ENCODE peak calls at places on chromosomes 12 and 14, in six cellular contexts. J is breast epithelium; B is esophagus muscularis mucosa; V is esophagus squamous epithelium; D is cardiac muscle cell; Z is CD8-positive, alpha-beta T cell. S is an unnamed sample. For H3K36me3, the result is how much of the 10 kb centered on the place peaks cover.

GRCh38 chr12:5568325-5568981 is 136.5 kb downstream of the NTF3 start:
- DNase-seq in J (no peak), B (no peak), V (no peak), D (no peak), Z (no peak), S (no peak)

GRCh38 chr12:27619308-27619707 is 76.9 kb upstream of the REP15 start:
- DNase-seq in J (no peak), B (no peak), V (no peak), D (peak), Z (no peak), S (no peak)

GRCh38 chr14:77707355-77707723 is 484 bp downstream of the ALKBH1 start:
- DNase-seq in J (no peak), B (no peak), V (no peak), D (peak), Z (peak), S (no peak)

GRCh38 chr14:42224053-42224888 is 617.6 kb downstream of the LRFN5 start:
- DNase-seq in J (no peak), B (no peak), V (no peak), D (peak), Z (no peak), S (no peak)

GRCh38 chr12:57185403-57185802 is 31.2 kb upstream of the NXPH4 start:
- DNase-seq in J (no peak), B (no peak), V (no peak), D (no peak), Z (no peak), S (no peak)

GRCh38 chr14:91997492-91997891 is 42.4 kb downstream of the TRIP11 start:
- DNase-seq in J (no peak), B (no peak), V (no peak), D (no peak), Z (no peak), S (no peak)

GRCh38 chr14:65170768-65171251 is 68.5 kb upstream of the MAX start:
- DNase-seq in J (no peak), B (no peak), V (no peak), D (peak), Z (peak), S (no peak)

GRCh38 chr14:68638817-68639517 is 153.9 kb downstream of the ZFP36L1 start:
- DNase-seq in J (no peak), B (peak), V (no peak), D (peak), Z (no peak), S (peak)

GRCh38 chr12:56522486-56523193 is 1.0 kb downstream of the RBMS2 start:
- DNase-seq in J (no peak), B (no peak), V (no peak), D (peak), Z (no peak), S (no peak)

GRCh38 chr14:90519262-90519920 is 122.6 kb downstream of the CALM1 start:
- DNase-seq in J (no peak), B (no peak), V (no peak), D (no peak), Z (no peak), S (no peak)

DNA sequence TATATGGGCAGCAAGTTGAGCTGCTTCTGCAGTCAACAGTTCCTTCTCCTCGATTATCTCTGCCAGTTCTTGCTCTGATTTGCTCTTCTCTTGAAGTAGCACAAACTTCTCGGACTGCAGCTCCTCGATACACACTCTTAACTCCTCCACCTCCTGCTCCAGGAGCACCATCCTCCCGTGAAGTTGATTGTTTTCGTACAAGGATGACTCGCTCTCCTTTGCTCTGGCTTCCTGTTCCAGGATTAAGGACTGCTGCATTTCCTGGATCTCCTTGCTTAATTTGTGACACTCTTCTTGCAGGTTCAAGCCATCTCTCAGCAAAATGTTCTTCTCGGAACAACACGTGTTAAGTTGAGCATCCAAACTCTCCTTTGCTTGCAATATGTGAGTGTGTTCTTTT is 56.2 kb upstream of the VPS33A start:
- DNase-seq in J (no peak), B (no peak), V (no peak), D (peak), Z (no peak), S (no peak)
- H3K36me3 ChIP-seq in J (under half), B (half or more), V (half or more), D (under half), Z (under half), S (under half)

GRCh38 chr14:23528555-23528954 is 23.0 kb downstream of the ZFHX2 start:
- DNase-seq in J (no peak), B (no peak), V (no peak), D (no peak), Z (no peak), S (no peak)
- TF ChIP-seq CTCF in J (no peak), B (no peak), V (no peak), D (peak), Z (no peak), S (no peak)

DNA sequence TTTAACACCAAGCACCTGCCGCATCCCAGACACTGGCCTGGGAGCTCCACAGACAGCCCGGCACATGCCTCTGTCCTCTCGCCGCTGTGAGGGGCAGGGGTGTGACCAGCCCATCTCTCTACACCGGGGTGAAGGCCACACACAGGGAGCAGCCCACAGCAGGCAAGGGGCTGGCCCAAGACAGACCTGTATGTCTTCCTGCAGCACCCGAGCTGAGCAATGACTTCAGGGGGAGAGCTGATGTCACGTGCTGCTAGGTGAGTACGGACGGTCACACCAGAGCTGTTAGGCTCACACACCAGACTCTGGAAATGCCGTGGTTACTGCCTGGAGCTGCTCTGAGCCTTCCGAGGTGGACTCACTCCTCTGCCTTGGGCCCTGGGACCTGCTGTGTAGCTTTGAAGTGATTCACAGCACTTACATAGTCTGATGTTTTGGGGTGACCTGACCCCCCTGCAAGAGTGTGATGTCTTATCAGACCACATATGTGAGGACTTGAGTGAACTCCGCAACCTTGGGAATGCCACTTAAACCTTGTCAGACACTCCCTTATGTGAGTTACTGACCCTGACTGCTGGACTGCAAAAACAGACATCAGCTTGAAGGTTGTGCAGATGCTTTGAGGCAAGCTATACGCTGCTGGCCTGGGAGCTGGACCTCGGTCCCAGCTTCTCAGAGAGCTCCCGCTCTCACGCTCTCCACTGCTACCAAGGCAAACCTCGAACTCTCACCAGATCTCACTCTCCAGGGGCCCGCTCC is 1.8 kb downstream of the XRCC3 start:
- DNase-seq in J (no peak), B (no peak), V (no peak), D (no peak), Z (no peak), S (no peak)
- H3K4me3 ChIP-seq in J (no peak), B (no peak), V (no peak), D (no peak), Z (no peak), S (no peak)

DNA sequence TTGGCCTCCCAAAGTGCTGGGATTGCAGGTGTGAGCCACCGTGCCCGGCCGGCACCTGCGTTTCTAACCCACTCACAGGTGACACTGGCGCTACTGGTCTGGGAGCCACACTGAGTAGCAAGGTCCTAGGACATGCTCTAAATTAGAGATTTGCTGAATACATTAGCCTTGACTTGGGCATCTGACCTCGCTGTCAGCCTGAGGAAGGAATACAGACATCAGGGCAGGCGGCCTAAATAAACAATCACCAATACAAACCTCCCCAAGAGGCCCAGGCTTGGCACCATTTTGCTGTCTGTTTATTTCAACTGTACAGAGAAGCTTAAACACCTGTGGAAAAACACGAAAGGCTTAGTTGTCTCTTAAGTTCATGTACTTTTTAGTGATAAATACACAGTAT is 27.5 kb downstream of the P2RX4 start:
- DNase-seq in J (no peak), B (no peak), V (no peak), D (no peak), Z (no peak), S (no peak)
- H3K36me3 ChIP-seq in J (under half), B (under half), V (half or more), D (under half), Z (under half), S (under half)

GRCh38 chr14:22884721-22885523 is 1.9 kb downstream of the REM2 start:
- DNase-seq in J (no peak), B (no peak), V (no peak), D (no peak), Z (no peak), S (no peak)

GRCh38 chr14:22885975-22886374 is 3.0 kb downstream of the REM2 start:
- DNase-seq in J (no peak), B (no peak), V (no peak), D (no peak), Z (no peak), S (no peak)

GRCh38 chr14:22887260-22887989 is 4.4 kb downstream of the REM2 start:
- DNase-seq in J (no peak), B (no peak), V (no peak), D (peak), Z (no peak), S (no peak)

GRCh38 chr14:22887990-22888378 is 5.0 kb downstream of the REM2 start:
- DNase-seq in J (no peak), B (no peak), V (no peak), D (no peak), Z (no peak), S (no peak)

DNA sequence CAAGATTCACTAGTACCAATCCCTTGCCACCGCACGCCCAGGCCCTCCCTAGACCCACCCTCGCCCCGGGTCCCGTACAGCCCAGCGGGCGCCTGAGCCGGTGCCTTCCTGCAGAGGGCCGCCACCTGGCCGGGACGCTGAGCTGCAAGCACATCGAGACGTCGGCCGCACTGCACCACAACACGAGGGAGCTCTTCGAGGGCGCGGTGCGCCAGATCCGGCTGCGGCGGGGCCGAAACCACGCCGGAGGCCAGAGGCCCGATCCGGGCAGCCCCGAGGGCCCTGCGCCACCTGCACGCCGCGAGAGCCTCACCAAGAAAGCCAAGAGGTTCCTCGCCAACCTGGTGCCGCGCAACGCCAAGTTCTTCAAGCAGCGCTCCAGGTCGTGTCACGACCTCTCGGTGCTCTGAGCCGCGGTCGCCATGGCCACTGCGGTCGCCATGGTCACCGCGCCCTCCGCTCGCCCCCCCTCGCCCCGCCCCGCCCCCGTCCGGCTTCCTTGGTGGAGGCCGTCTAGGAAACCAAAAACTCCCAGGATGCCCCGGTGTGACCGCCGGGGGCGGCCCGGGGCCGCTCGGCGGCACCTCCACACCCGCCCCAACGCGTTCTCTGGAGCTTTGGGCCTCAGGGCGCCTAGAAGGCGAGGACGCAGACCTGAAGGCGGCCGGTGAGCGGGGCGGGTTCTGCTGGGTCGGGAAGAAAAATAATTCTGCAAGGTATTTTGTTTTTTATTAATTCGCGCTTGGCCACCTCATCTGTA is 3.7 kb downstream of the REM2 start:
- DNase-seq in J (peak), B (no peak), V (no peak), D (peak), Z (peak), S (no peak)
- TF ChIP-seq CTCF in J (peak), B (peak), V (no peak), D (no peak), Z (no peak), S (no peak)

DNA sequence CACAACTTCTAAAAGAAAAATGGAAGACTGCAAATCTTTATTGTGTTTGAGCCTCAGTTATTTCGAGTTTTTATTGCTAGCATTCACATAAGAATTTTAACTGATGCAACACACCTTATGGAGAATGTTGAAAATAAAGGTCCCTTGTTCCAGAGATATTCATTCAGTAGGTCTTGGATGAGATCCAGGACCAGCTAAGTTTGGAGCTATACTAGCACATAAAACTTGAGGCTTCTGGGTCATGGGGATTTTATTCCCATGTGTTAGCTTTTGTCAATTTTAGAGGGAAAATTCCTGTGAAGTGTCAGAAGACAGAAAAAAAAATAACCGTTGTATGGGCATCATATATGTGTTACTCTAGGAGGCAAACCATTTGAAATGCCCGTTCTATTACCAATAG is 693.2 kb upstream of the MIS18BP1 start:
- DNase-seq in J (no peak), B (no peak), V (no peak), D (no peak), Z (no peak), S (no peak)
- H3K4me3 ChIP-seq in J (no peak), B (no peak), V (no peak), D (no peak), Z (no peak), S (no peak)

DNA sequence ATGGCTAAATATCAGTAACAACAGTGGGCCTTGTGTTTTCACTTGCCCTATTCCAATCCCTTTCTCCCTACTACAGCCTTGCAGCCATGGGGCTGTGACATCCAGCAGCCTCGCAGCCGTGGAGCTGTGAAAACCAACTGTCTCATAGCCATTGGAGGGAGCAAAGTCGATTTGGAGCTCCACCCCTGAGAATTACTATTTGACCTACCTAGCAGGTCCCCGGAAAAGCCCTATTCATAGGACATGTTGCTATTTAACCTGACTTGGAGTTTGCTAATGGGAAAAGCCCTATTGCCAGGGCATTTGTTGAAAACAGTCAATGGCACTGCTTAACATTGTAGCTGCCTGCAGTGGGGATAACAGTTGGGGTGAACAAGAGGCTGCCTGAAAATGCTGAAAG is 33.3 kb downstream of the ERG28 start:
- DNase-seq in J (no peak), B (no peak), V (no peak), D (no peak), Z (no peak), S (no peak)
- H3K36me3 ChIP-seq in J (under half), B (under half), V (under half), D (under half), Z (under half), S (under half)

DNA sequence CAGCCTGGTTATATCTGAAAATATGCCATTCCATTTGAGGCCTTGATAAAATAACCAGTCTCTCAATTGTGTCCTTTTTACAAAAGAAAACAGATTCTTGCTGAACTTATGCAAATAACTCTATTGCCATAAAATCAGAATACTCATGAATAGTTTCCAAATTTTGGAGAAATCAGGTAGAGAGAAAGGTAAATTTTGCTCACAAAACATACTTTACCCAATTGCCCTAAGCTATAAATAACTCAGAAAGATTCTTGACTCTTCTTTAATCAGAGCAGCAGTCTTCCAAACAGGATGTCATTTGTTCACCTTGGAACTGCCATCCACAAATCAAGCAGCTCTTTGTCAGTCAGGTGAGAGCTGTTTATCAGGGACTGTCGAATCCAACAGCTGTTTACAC is 12.6 kb downstream of the ZNF26 start:
- DNase-seq in J (no peak), B (no peak), V (no peak), D (no peak), Z (no peak), S (no peak)
- TF ChIP-seq CTCF in J (no peak), B (no peak), V (no peak), D (no peak), Z (no peak), S (no peak)

GRCh38 chr12:83102499-83102898 is 415.8 kb downstream of the TMTC2 start:
- DNase-seq in J (no peak), B (no peak), V (no peak), D (peak), Z (no peak), S (no peak)

GRCh38 chr12:83110424-83110823 is 423.7 kb downstream of the TMTC2 start:
- DNase-seq in J (no peak), B (no peak), V (no peak), D (no peak), Z (no peak), S (no peak)

DNA sequence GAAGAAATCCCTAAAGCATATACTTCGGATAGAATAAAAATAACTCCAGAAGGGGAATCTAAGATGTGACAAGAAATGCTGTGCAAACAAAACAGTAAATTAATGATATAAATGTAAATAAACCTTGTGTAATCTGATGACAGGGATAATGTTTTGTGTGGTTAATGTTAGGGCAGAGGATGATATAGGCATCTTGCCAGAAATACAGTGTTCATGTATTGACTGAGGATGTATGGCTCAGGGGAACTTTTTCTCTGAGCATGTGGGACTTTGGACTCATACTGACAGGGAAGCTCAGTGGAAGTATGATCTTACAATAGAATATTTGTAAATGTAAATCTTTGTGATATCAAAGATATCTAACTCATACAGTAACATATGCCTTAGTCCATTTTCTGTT is 420.2 kb downstream of the TMTC2 start:
- DNase-seq in J (no peak), B (no peak), V (no peak), D (no peak), Z (no peak), S (no peak)
- H3K4me3 ChIP-seq in J (no peak), B (no peak), V (no peak), D (no peak), Z (no peak), S (no peak)

S was measured in vagina.